ENCODE peak calls at places on chromosomes 12 and 14, in nine cellular contexts. E is stomach, F is adrenal gland, S is esophagus muscularis mucosa, R is choroid plexus epithelial cell, O is mammary epithelial cell, J is PC-3, V is GM12865, N is heart right ventricle. W is an unnamed sample.

GRCh38 chr14:100669011-100669412 is 57.7 kb upstream of the DLK1 start:
- DNase-seq in E (no peak), F (no peak), S (no peak), R (no peak), O (no peak), J (no peak), V (no peak), N (no peak), W (no peak)

GRCh38 chr12:42735869-42736361 is 146.4 kb upstream of the PRICKLE1 start:
- DNase-seq in E (no peak), F (no peak), S (no peak), R (no peak), O (peak; percentile 37), J (no peak), V (no peak), N (peak; percentile 73), W (no peak)

GRCh38 chr14:50082784-50083466 is 33.4 kb downstream of the VCPKMT start:
- DNase-seq in E (peak; percentile 57), F (no peak), S (no peak), R (peak; percentile 70), O (peak; percentile 94), J (no peak), V (peak; percentile 95), N (no peak), W (no peak)

GRCh38 chr14:89117017-89117416 is 292.6 kb downstream of the TTC8 start:
- DNase-seq in E (no peak), F (no peak), S (no peak), R (no peak), O (no peak), J (no peak), V (no peak), N (no peak), W (no peak)

GRCh38 chr12:70366581-70367267 is 634 bp downstream of the KCNMB4 start:
- DNase-seq in E (peak; percentile 40), F (peak; percentile 32), S (no peak), R (peak; percentile 44), O (peak; percentile 61), J (peak; percentile 52), V (peak; percentile 69), N (peak; percentile 9), W (peak; percentile 20)

GRCh38 chr12:13764748-13765147 is 216.7 kb downstream of the GRIN2B start:
- DNase-seq in E (no peak), F (no peak), S (no peak), R (no peak), O (no peak), J (no peak), V (no peak), N (no peak), W (no peak)

GRCh38 chr12:19529933-19530630 is 90.8 kb downstream of the AEBP2 start:
- DNase-seq in E (no peak), F (no peak), S (no peak), R (peak; percentile 76), O (no peak), J (peak; percentile 19), V (no peak), N (no peak), W (peak; percentile 52)

GRCh38 chr14:36529062-36529461 is 9.0 kb upstream of the NKX2-1 start:
- DNase-seq in E (no peak), F (no peak), S (no peak), R (no peak), O (no peak), J (no peak), V (no peak), N (no peak), W (no peak)

GRCh38 chr12:32217354-32218310 is 111.0 kb downstream of the BICD1 start:
- DNase-seq in E (no peak), F (peak; percentile 8), S (no peak), R (peak; percentile 84), O (peak; percentile 83), J (peak; percentile 24), V (no peak), N (no peak), W (peak; percentile 89)

GRCh38 chr12:8026282-8026637 is 6.3 kb upstream of the FOXJ2 start:
- DNase-seq in E (no peak), F (no peak), S (no peak), R (no peak), O (no peak), J (no peak), V (no peak), N (no peak), W (no peak)
- TF ChIP-seq CTCF in E (no peak), F (no peak), S (no peak), R (no peak), O (no peak), J (no peak), V (no peak), N (no peak), W (no peak)

DNA sequence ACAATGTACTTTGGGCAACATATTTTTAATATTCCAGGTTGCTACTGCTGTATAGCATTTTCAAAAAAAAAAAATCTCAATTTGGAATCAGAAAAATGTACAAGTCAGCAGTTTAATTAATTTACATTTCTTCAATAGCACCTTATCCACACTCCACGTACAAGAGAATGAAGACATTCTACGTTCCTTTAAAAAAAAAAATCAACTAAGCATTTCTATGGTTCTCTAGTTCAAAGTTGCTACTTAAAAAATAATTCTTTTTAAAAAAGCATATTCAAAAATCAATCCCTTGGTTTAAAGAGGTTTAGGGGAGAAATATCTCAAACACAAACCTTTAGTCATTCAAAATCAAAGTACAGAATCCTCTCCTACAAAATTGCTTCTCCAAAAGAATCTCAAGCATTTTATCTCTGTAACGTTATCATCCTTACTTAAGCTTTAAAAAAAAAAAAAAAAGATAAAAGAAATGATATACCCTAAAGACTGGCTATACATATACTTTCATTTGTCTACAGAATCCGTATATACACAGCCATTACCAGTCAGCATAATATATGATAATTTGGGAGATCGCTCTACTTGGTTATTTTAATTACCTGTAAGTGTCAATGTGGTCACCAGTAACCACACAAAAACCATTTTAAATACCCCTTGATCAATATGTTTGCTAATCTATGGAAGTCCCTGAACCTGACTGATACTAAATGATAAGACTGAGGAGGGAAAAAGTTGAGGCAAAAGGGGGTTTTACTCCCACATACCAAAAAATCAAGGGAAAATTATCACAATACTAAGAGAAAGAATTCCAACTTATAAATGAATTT is 2.7 kb downstream of the MED13L start:
- DNase-seq in E (no peak), F (no peak), S (no peak), R (no peak), O (no peak), J (no peak), V (no peak), N (no peak), W (no peak)
- H3K4me3 ChIP-seq in E (peak overlapping the region; percentile 67), F (no peak overlapping the region), S (peak overlapping the region; percentile 70), R (peak overlapping the region; percentile 84), O (peak overlapping the region; percentile 89), J (peak overlapping the region; percentile 95), V (no peak overlapping the region), N (peak overlapping the region; percentile 91), W (peak overlapping the region; percentile 82)

DNA sequence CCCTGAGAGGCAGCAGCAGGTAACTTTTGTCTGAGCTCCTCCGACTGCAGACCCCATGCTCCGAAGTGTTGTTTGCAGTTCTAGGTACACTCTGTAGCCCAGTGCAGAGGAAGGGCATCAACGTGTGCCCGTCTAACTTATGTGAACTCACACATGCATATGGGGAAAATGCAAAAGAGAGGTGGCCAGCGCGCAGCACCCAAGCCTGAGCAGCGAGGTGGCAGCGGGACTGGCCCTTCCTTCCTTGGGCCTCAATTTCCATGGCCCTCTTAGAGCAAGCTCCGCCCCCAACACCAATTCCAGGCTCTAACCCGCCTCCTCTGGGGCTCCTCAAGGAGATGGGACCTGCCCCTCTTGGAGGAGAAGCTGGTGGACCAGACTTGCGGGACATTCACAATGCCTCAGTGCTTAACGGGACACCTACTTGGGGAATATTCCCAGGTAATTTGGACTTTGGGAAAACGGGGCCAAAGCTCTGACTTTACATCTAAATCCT is 27.7 kb downstream of the GPR68 start:
- DNase-seq in E (no peak), F (no peak), S (no peak), R (no peak), O (no peak), J (no peak), V (no peak), N (no peak), W (no peak)
- TF ChIP-seq CTCF in E (no peak), F (no peak), S (no peak), R (no peak), O (no peak), J (no peak), V (no peak), N (no peak), W (no peak)

DNA sequence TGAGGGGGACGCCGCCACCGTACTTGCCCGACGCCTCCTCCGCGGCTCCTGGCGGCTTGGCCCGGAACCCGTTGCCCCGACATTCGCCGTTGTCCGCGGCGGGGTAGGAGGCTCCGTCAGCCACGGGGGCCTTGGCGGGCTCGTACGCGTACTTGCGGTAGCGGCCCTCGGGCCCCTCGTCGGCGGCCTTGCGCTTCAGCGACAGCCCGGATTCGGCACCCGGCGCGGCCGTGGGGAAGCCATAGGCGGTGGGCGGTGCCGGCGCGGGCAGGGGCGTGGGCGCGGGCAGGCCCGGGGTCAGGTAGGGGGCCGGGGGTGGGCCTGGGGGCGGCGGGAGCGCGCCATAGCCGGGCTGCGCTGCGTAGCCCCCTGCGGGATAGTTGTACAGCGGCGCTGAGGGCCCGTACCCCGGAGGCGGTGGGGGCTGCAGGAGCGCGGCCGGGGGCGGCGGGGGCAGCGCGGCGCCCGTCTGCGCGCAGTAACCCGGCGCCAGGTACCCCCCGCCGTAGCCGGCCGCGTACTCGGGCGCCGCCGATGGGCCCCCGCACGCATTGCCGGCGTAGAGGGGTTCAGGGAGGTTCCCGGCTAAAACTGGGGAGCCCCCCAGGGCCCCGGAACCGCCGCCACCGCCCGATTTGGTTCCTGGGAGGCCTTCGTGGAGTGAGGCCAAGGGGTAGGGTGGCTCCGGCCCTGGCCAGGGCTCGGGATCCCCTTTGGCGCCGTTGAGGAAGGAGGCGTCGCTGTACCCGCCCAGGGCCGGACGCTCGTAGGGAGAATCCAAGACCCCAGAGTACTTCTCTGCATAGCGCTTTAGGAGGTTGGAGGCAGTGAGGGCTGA is 26.9 kb downstream of the FIGNL2 start:
- DNase-seq in E (no peak), F (no peak), S (no peak), R (no peak), O (no peak), J (no peak), V (no peak), N (no peak), W (no peak)
- H3K4me3 ChIP-seq in E (peak overlapping the region; percentile 51), F (no peak overlapping the region), S (peak overlapping the region; percentile 49), R (no peak overlapping the region), O (peak overlapping the region; percentile 38), J (peak overlapping the region; percentile 88), V (peak overlapping the region; percentile 28), N (peak overlapping the region; percentile 56), W (no peak overlapping the region)

DNA sequence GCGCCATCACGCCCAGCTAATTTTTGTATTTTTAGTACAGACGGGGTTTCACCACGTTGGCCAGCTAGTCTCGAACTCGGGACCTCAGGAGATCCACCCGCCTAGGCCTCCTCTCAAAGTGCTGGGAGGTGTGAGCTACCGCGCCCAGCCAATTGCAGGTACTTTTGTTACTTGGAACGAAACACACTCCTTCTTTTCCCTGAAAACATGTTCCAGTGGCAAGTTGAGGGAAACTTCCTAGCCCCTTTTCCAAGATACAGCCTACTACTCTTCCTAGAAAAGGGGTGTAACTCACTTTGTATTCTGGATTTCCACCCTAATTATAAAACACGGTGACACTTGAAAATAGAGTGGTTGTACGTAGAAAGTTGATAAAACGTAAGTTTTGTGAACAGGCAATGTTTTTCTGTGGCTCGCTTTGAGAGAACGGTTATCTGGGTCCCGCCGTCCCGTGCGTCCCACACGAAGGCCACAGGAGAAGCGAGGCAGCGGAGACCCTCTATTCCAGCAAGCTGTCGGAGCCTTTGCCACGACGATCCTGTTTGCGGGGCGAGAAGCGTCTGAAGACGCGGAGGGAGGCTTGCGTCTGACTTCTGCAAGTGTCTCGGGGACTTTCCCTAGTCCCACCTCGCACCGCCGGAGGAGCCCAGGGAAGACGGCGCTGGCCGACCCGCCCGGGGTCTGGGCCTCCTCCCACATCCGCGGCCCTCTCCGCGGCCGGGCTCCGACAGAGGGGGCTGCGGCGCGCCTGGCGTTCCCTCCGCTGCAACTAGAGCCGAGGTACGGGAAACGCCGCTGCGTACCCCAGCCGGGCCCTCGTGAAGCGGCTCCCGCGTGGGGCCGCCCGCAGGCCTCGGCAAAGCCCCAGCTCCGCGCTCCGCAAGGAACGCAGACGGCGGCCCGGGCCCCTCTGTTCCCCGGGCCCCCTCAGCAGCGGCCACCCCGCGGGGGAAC is 745 bp downstream of the CDCA4 start:
- DNase-seq in E (peak; percentile 39), F (peak; percentile 24), S (no peak), R (peak; percentile 56), O (no peak), J (no peak), V (peak; percentile 75), N (no peak), W (peak; percentile 66)
- TF ChIP-seq CTCF in E (no peak), F (no peak), S (no peak), R (peak; percentile 15), O (no peak), J (no peak), V (no peak), N (peak; percentile 12), W (no peak)

W was measured in foreskin fibroblast.